ENCODE peak calls at places on chromosomes 13 and 19, in seven cellular contexts. W is B cell, J is EL, C is cardiac muscle cell, X is NCI-H774, E is foreskin fibroblast, Z is prostate gland. V is an unnamed sample.

GRCh38 chr19:9934132-9934950 is 2.0 kb downstream of the OLFM2 start:
- DNase-seq in W (peak; percentile 73), J (peak; percentile 77), C (peak; percentile 88), X (peak; percentile 10), E (peak; percentile 37), Z (peak; percentile 52), V (no peak)

GRCh38 chr13:91520952-91521351 is 122.5 kb downstream of the GPC5 start:
- DNase-seq in W (no peak), J (no peak), C (no peak), X (no peak), E (no peak), Z (no peak), V (no peak)

GRCh38 chr19:35006342-35006998 is 6.3 kb downstream of the GRAMD1A start:
- DNase-seq in W (no peak), J (peak; percentile 87), C (no peak), X (no peak), E (no peak), Z (peak; percentile 72), V (no peak)

GRCh38 chr13:112674412-112675383 is 15.1 kb upstream of the ATP11A start:
- DNase-seq in W (no peak), J (no peak), C (no peak), X (no peak), E (no peak), Z (no peak), V (no peak)

GRCh38 chr19:39631626-39632025 is 24.1 kb upstream of the LGALS16 start:
- DNase-seq in W (no peak), J (no peak), C (no peak), X (no peak), E (no peak), Z (no peak), V (no peak)

GRCh38 chr13:103255587-103256301 is 189.5 kb upstream of the SLC10A2 start:
- DNase-seq in W (no peak), J (no peak), C (no peak), X (no peak), E (no peak), Z (no peak), V (no peak)

GRCh38 chr19:52273301-52273700 is 3.9 kb downstream of the ZNF766 start:
- DNase-seq in W (no peak), J (no peak), C (no peak), X (no peak), E (no peak), Z (no peak), V (no peak)

GRCh38 chr19:55526216-55527196 is 10.4 kb downstream of the SBK2 start:
- DNase-seq in W (no peak), J (peak; percentile 74), C (peak; percentile 56), X (peak; percentile 77), E (peak; percentile 57), Z (peak; percentile 32), V (peak; percentile 70)

GRCh38 chr19:4647676-4648644 is 8.6 kb downstream of the TNFAIP8L1 start:
- DNase-seq in W (no peak), J (no peak), C (no peak), X (no peak), E (no peak), Z (no peak), V (no peak)

GRCh38 chr19:48398329-48399235 is 5.1 kb downstream of the GRIN2D start:
- DNase-seq in W (peak; percentile 82), J (peak; percentile 84), C (peak; percentile 77), X (peak; percentile 92), E (peak; percentile 92), Z (peak; percentile 44), V (peak; percentile 80)

GRCh38 chr13:106566682-106567420 is 1.1 kb downstream of the ARGLU1 start:
- DNase-seq in W (peak; percentile 51), J (peak; percentile 71), C (peak; percentile 71), X (peak; percentile 80), E (peak; percentile 46), Z (peak; percentile 54), V (peak; percentile 42)

GRCh38 chr19:35552534-35553384 is 7.3 kb downstream of the TMEM147 start:
- DNase-seq in W (no peak), J (no peak), C (no peak), X (no peak), E (no peak), Z (no peak), V (no peak)

GRCh38 chr13:98997051-98997730 is 19.3 kb upstream of the DOCK9 start:
- DNase-seq in W (no peak), J (no peak), C (no peak), X (no peak), E (no peak), Z (no peak), V (no peak)

GRCh38 chr19:42655748-42656147 is 61.0 kb upstream of the CEACAM8 start:
- DNase-seq in W (no peak), J (no peak), C (no peak), X (no peak), E (no peak), Z (peak; percentile 30), V (no peak)

GRCh38 chr13:102038787-102039186 is 363.1 kb downstream of the FGF14 start:
- DNase-seq in W (no peak), J (no peak), C (no peak), X (no peak), E (no peak), Z (no peak), V (no peak)

GRCh38 chr13:39892731-39893293 is 237.3 kb downstream of the COG6 start:
- DNase-seq in W (no peak), J (no peak), C (no peak), X (no peak), E (no peak), Z (no peak), V (no peak)

GRCh38 chr13:94154362-94154761 is 325.1 kb downstream of the DCT start:
- DNase-seq in W (no peak), J (peak; percentile 51), C (no peak), X (no peak), E (peak; percentile 48), Z (peak; percentile 79), V (no peak)

GRCh38 chr13:79451500-79451962 is 29.4 kb upstream of the NDFIP2 start:
- DNase-seq in W (peak; percentile 58), J (peak; percentile 97), C (no peak), X (no peak), E (peak; percentile 95), Z (no peak), V (no peak)

GRCh38 chr19:39436350-39436716 is 584 bp upstream of the RPS16 start:
- DNase-seq in W (no peak), J (no peak), C (no peak), X (no peak), E (no peak), Z (no peak), V (no peak)

GRCh38 chr13:114106991-114107685 is 25.3 kb downstream of the RASA3 start:
- DNase-seq in W (no peak), J (no peak), C (no peak), X (no peak), E (no peak), Z (no peak), V (no peak)

GRCh38 chr13:77980592-77980991 is 62.0 kb upstream of the EDNRB start:
- DNase-seq in W (no peak), J (peak; percentile 62), C (peak; percentile 55), X (no peak), E (no peak), Z (no peak), V (no peak)

GRCh38 chr19:49409441-49410029 is 13.7 kb downstream of the PTH2 start:
- DNase-seq in W (peak; percentile 70), J (no peak), C (no peak), X (no peak), E (no peak), Z (no peak), V (no peak)

GRCh38 chr19:3556978-3557460 is 367 bp downstream of the MFSD12 start:
- DNase-seq in W (peak; percentile 62), J (peak; percentile 61), C (peak; percentile 41), X (no peak), E (no peak), Z (peak; percentile 23), V (peak; percentile 23)

GRCh38 chr13:32255744-32256120 is 59.4 kb downstream of the ZAR1L start:
- DNase-seq in W (no peak), J (no peak), C (no peak), X (no peak), E (no peak), Z (no peak), V (no peak)

GRCh38 chr19:39078436-39079200 is 5.5 kb upstream of the ACP7 start:
- DNase-seq in W (no peak), J (peak; percentile 97), C (no peak), X (no peak), E (peak; percentile 93), Z (no peak), V (no peak)

GRCh38 chr19:39127812-39128510 is 2.4 kb downstream of the PAK4 start:
- DNase-seq in W (no peak), J (no peak), C (no peak), X (no peak), E (no peak), Z (peak; percentile 60), V (no peak)

GRCh38 chr13:30744056-30744684 is 8.8 kb downstream of the ALOX5AP start:
- DNase-seq in W (peak; percentile 91), J (peak; percentile 64), C (no peak), X (no peak), E (peak; percentile 39), Z (peak; percentile 10), V (no peak)

GRCh38 chr13:30789360-30789862 is 54.1 kb downstream of the ALOX5AP start:
- DNase-seq in W (no peak), J (no peak), C (no peak), X (no peak), E (no peak), Z (no peak), V (no peak)

GRCh38 chr19:2385053-2385721 is 25.1 kb downstream of the TMPRSS9 start:
- DNase-seq in W (no peak), J (peak; percentile 87), C (peak; percentile 49), X (peak; percentile 79), E (peak; percentile 87), Z (peak; percentile 70), V (no peak)

GRCh38 chr13:39935155-39935554 is 279.7 kb downstream of the COG6 start:
- DNase-seq in W (no peak), J (no peak), C (no peak), X (no peak), E (no peak), Z (no peak), V (no peak)

GRCh38 chr13:106096661-106097092 is 438.8 kb downstream of the EFNB2 start:
- DNase-seq in W (no peak), J (no peak), C (no peak), X (no peak), E (peak; percentile 37), Z (peak; percentile 54), V (no peak)

GRCh38 chr13:80168089-80168850 is 172.7 kb downstream of the SPRY2 start:
- DNase-seq in W (no peak), J (peak; percentile 13), C (peak; percentile 49), X (no peak), E (peak; percentile 41), Z (no peak), V (no peak)

GRCh38 chr19:7533281-7533819 is 2.2 kb upstream of the PNPLA6 start:
- DNase-seq in W (no peak), J (peak; percentile 56), C (no peak), X (no peak), E (peak; percentile 58), Z (peak; percentile 27), V (no peak)

GRCh38 chr19:32130241-32130753 is 215.1 kb upstream of the ZNF507 start:
- DNase-seq in W (no peak), J (no peak), C (no peak), X (no peak), E (no peak), Z (peak; percentile 14), V (no peak)

GRCh38 chr19:48628486-48629296 is 8.5 kb downstream of the DBP start:
- DNase-seq in W (no peak), J (no peak), C (no peak), X (no peak), E (no peak), Z (no peak), V (no peak)

GRCh38 chr13:23987331-23987730 is 90.0 kb upstream of the C1QTNF9B start:
- DNase-seq in W (no peak), J (peak; percentile 40), C (no peak), X (no peak), E (peak; percentile 37), Z (no peak), V (no peak)

V was measured in NCI-H510A.